ENCODE peak calls at places on chromosome 11, in nine cellular contexts. C is A549, N is lower lobe of right lung, E is uterus, G is nephron progenitor cell, U is GM13977, O is GM06990, Y is Calu3, H is astrocyte. Z is an unnamed sample.

GRCh38 chr11:515131-515530 is 8.1 kb upstream of the RNH1 start:
- DNase-seq in Y (no peak), U (no peak), G (no peak), C (no peak), N (no peak), O (no peak), H (no peak), E (no peak), Z (no peak)

GRCh38 chr11:45683285-45684058 is 18.1 kb upstream of the CHST1 start:
- DNase-seq in H (no peak), E (no peak), C (no peak), Y (no peak), N (no peak), G (no peak), U (no peak), O (no peak), Z (no peak)

GRCh38 chr11:75199412-75199955 is 41.1 kb upstream of the TPBGL start:
- DNase-seq in G (no peak), N (no peak), H (no peak), Y (no peak), U (no peak), C (no peak), E (no peak), O (no peak), Z (no peak)

GRCh38 chr11:10807629-10808552 is 835 bp downstream of the EIF4G2 start:
- DNase-seq in E (peak), H (peak), G (peak), O (peak), U (no peak), C (peak), Y (peak), N (peak), Z (no peak)

GRCh38 chr11:85665756-85666155 is 827 bp upstream of the CREBZF start:
- DNase-seq in C (no peak), E (no peak), H (peak), N (no peak), Y (no peak), U (no peak), O (no peak), G (no peak), Z (no peak)

GRCh38 chr11:92977401-92977800 is 8.0 kb downstream of the MTNR1B start:
- DNase-seq in U (no peak), Y (no peak), G (no peak), C (no peak), N (no peak), E (no peak), H (no peak), O (no peak), Z (no peak)

GRCh38 chr11:79461144-79461543 is 20.3 kb upstream of the TENM4 start:
- DNase-seq in O (no peak), C (no peak), E (no peak), N (no peak), U (no peak), Y (no peak), H (peak), G (peak), Z (no peak)

GRCh38 chr11:18633256-18634139 is 644 bp downstream of the SPTY2D1 start:
- DNase-seq in G (peak), U (peak), C (no peak), O (peak), H (no peak), Y (peak), E (no peak), N (no peak), Z (no peak)

GRCh38 chr11:16792426-16792825 is 54.0 kb downstream of the C11orf58 start:
- DNase-seq in U (no peak), Y (no peak), C (no peak), O (no peak), E (no peak), H (peak), N (no peak), G (no peak), Z (no peak)

GRCh38 chr11:119369035-119369925 is 12.2 kb downstream of the USP2 start:
- DNase-seq in E (no peak), H (no peak), N (no peak), C (no peak), G (no peak), U (no peak), Y (no peak), O (no peak), Z (no peak)

GRCh38 chr11:131658952-131659351 is 288.5 kb downstream of the NTM start:
- DNase-seq in G (no peak), H (peak), C (no peak), U (peak), E (no peak), Y (no peak), O (no peak), N (no peak), Z (no peak)

GRCh38 chr11:85485902-85486301 is 141.2 kb downstream of the DLG2 start:
- DNase-seq in G (no peak), C (no peak), E (no peak), N (no peak), Y (no peak), O (no peak), U (no peak), H (no peak), Z (no peak)

GRCh38 chr11:106415510-106415909 is 338.0 kb downstream of the AASDHPPT start:
- DNase-seq in U (no peak), Y (no peak), O (no peak), C (no peak), H (no peak), N (no peak), G (no peak), E (no peak), Z (no peak)

GRCh38 chr11:13053255-13053917 is 44.3 kb downstream of the RASSF10 start:
- DNase-seq in E (no peak), H (no peak), O (no peak), N (no peak), U (no peak), Y (no peak), C (no peak), G (no peak), Z (no peak)

GRCh38 chr11:77196961-77197360 is 68.9 kb downstream of the MYO7A start:
- DNase-seq in E (no peak), H (no peak), Y (no peak), U (no peak), O (no peak), G (no peak), N (peak), C (no peak), Z (peak)

GRCh38 chr11:125429174-125429707 is 66.8 kb downstream of the FEZ1 start:
- DNase-seq in G (peak), N (peak), O (peak), Y (peak), U (peak), H (peak), E (no peak), C (peak), Z (no peak)

GRCh38 chr11:7592706-7593105 is 78.9 kb downstream of the PPFIBP2 start:
- DNase-seq in O (no peak), Y (no peak), C (no peak), U (no peak), G (no peak), H (no peak), N (peak), E (no peak), Z (no peak)

GRCh38 chr11:2813141-2813908 is 72.2 kb downstream of the CDKN1C start:
- DNase-seq in Y (no peak), O (no peak), H (peak), N (peak), C (no peak), G (no peak), U (no peak), E (no peak), Z (no peak)

GRCh38 chr11:27076121-27076589 is 35.5 kb downstream of the BBOX1 start:
- DNase-seq in O (no peak), Y (no peak), H (no peak), E (peak), C (no peak), G (no peak), N (no peak), U (no peak), Z (no peak)

GRCh38 chr11:11043676-11044075 is 185.8 kb upstream of the ZBED5 start:
- DNase-seq in C (no peak), H (no peak), U (no peak), G (no peak), N (no peak), Y (no peak), O (no peak), E (no peak), Z (no peak)

GRCh38 chr11:94730153-94730552 is 38.0 kb upstream of the AMOTL1 start:
- DNase-seq in Y (no peak), G (no peak), O (no peak), N (no peak), U (no peak), C (no peak), E (no peak), H (no peak), Z (no peak)

GRCh38 chr11:23961503-23962338 is 535.1 kb upstream of the LUZP2 start:
- DNase-seq in C (no peak), E (no peak), N (no peak), H (no peak), Y (no peak), U (no peak), G (no peak), O (no peak), Z (no peak)

GRCh38 chr11:83051760-83052671 is 19.7 kb downstream of the RAB30 start:
- DNase-seq in O (no peak), N (no peak), G (peak), U (no peak), Y (no peak), C (peak), E (no peak), H (peak), Z (no peak)

GRCh38 chr11:10809373-10810199 is 860 bp upstream of the EIF4G2 start:
- DNase-seq in C (peak), E (peak), G (peak), O (no peak), Y (peak), H (peak), U (peak), N (no peak), Z (no peak)

GRCh38 chr11:19849947-19850593 is 137.4 kb downstream of the NAV2 start:
- DNase-seq in N (no peak), U (no peak), C (no peak), O (no peak), Y (no peak), H (no peak), E (no peak), G (no peak), Z (no peak)

GRCh38 chr11:533586-534196 is 1.7 kb downstream of the HRAS start:
- DNase-seq in C (no peak), G (no peak), E (no peak), O (no peak), Y (no peak), U (no peak), H (no peak), N (no peak), Z (peak)

DNA sequence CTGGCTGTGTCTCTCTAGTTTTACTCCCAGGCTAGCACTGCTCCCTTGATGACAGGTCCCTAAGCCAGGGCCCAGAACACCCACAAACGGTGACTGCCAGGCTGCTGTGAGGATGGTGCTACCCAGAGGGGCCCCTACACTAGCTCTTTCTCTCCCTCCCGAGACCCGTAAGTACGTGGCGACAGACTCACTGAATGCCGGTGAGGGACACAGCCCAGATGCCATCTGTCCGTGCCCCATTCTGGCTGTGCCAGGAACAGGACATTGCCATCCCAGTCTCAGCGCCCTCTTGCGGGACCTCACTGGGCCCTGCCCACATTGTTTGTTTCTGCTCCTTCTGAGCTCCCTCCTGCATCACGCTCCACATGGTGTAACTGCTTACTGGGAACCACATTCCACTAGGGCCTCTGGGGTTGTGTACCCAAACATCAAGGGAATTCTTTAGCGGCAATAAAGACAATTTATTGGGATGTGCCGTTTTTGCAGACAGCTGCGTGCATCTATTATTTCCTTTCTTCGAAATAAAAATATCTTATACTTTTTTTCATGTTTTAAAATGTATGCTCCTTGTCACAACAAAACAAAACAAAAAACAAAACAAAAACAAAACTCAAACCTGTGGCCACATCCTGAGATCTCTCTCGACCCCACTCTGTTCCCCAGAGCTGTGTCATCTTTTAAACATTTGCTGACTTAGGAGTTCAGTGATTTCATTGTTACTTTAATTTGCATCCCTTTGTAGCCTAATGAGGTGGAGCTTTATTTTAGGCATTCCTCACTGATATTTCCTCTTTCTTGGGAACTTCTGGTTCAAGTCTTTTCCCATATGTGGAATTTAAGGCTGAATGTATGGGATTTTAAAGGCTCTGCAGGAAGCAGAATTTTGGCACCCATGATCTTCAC is 4.4 kb upstream of the TPCN2 start:
- DNase-seq in C (peak), Y (peak), E (peak), G (peak), O (no peak), H (peak), N (peak), U (no peak), Z (no peak)
- TF ChIP-seq CTCF in C (peak), Y (peak), E (peak), G (peak), O (peak), H (peak), N (peak), U (peak), Z (peak)

DNA sequence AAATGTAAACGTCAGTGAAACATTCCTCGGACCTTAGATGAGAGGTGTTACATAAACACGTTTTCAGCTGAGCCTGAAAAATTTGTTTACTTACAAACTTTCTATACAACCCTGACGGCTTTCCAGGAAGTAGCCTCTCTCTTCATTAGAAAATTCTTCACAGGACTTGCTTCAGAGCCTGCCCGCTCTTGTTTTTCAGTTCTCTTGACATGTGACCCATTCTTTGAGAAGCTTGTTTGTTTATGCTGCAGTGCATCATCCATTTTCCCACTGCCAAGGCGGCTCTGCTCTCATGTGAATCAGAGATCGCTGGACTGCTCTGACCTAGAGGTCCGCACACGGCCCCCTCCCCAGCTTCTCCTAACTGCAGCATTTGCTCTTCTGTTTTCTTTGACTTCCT is 47.9 kb upstream of the ARHGAP42 start:
- DNase-seq in G (peak), H (peak), E (peak), O (no peak), U (no peak), Y (no peak), N (no peak), C (peak), Z (no peak)
- TF ChIP-seq CTCF in G (no peak), H (no peak), E (no peak), O (no peak), U (no peak), Y (no peak), N (no peak), C (no peak), Z (no peak)

GRCh38 chr11:102317768-102318103 is 452 bp downstream of the BIRC3 start:
- DNase-seq in E (no peak), C (no peak), N (no peak), U (no peak), Y (no peak), H (no peak), O (no peak), G (no peak), Z (no peak)

GRCh38 chr11:102317099-102317767 is at the start of gene BIRC3:
- DNase-seq in O (peak), G (peak), U (peak), H (peak), C (peak), N (peak), E (peak), Y (peak), Z (no peak)

GRCh38 chr11:102320166-102320565 is 2.9 kb downstream of the BIRC3 start:
- DNase-seq in C (no peak), H (no peak), Y (no peak), G (no peak), O (no peak), E (no peak), U (no peak), N (no peak), Z (no peak)

GRCh38 chr11:102319544-102319943 is 2.3 kb downstream of the BIRC3 start:
- DNase-seq in H (no peak), E (no peak), C (no peak), O (no peak), G (no peak), N (no peak), Y (no peak), U (no peak), Z (no peak)

GRCh38 chr11:102318469-102318868 is 1.2 kb downstream of the BIRC3 start:
- DNase-seq in U (no peak), G (no peak), N (no peak), H (no peak), E (no peak), O (no peak), Y (peak), C (peak), Z (no peak)
- TF ChIP-seq CTCF in U (peak), G (no peak), N (no peak), H (no peak), E (no peak), O (no peak), Y (no peak), C (no peak), Z (no peak)

GRCh38 chr11:115145316-115145715 is 358.9 kb downstream of the CADM1 start:
- DNase-seq in U (no peak), E (no peak), G (peak), O (no peak), H (no peak), C (no peak), N (no peak), Y (no peak), Z (no peak)
- TF ChIP-seq CTCF in U (no peak), E (no peak), G (no peak), O (no peak), H (no peak), C (no peak), N (no peak), Y (no peak), Z (no peak)

DNA sequence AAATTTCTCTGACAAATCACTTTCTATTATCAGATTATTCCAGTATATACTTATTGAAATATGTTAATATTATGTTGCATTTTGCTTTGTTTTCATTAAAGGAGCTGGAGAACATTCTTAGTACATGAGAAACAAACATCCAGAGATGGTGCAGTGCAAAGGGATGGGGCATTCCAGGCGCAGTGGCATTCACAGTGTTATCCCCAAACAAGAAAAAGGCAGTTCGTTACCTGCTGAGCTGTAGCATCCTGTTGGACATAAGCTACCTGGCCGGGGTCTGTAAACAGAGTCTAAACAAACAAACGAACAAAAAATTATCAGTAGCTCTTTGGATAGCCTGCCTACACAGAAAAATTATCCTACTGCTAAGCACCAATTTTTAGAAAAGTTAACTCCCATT is 47.4 kb downstream of the PRDM10 start:
- DNase-seq in O (no peak), G (no peak), H (no peak), Y (no peak), U (no peak), E (no peak), C (no peak), N (no peak), Z (no peak)
- TF ChIP-seq CTCF in O (no peak), G (no peak), H (no peak), Y (no peak), U (no peak), E (no peak), C (no peak), N (no peak), Z (no peak)

GRCh38 chr11:78336877-78337553 is 80.6 kb downstream of the GAB2 start:
- DNase-seq in E (no peak), U (no peak), N (no peak), C (no peak), H (no peak), O (no peak), G (no peak), Y (no peak), Z (no peak)
- TF ChIP-seq CTCF in E (no peak), U (no peak), N (no peak), C (no peak), H (no peak), O (no peak), G (no peak), Y (no peak), Z (no peak)